ENCODE peak calls at places on chromosomes 4 and X, in nine cellular contexts. T, L, P, M, D, H, R, S and V are unnamed samples.

GRCh38 chr4:138439143-138439581 is 197.0 kb upstream of the SLC7A11 start:
- DNase-seq in P (no peak), L (no peak), H (no peak), R (no peak), M (no peak), S (no peak), D (no peak), T (peak), V (no peak)

GRCh38 chr4:141851246-141851891 is 215.0 kb downstream of the IL15 start:
- DNase-seq in T (peak), R (no peak), L (no peak), S (no peak), H (no peak), D (no peak), P (no peak), M (no peak), V (no peak)

GRCh38 chr4:153950100-153950979 is 161.5 kb upstream of the SFRP2 start:
- DNase-seq in D (no peak), R (no peak), L (peak), M (peak), T (no peak), S (no peak), H (no peak), P (no peak), V (no peak)

GRCh38 chrX:103864886-103865534 is 33.0 kb upstream of the RAB9B start:
- DNase-seq in R (no peak), P (no peak), M (no peak), T (peak), S (no peak), H (no peak), L (no peak), D (no peak), V (no peak)

GRCh38 chr4:164383187-164384181 is 370.4 kb upstream of the SMIM31 start:
- DNase-seq in S (peak), P (peak), M (no peak), T (peak), D (peak), R (no peak), L (no peak), H (no peak), V (no peak)

GRCh38 chr4:1862055-1862911 is 6.3 kb upstream of the LETM1 start:
- DNase-seq in H (no peak), T (no peak), S (no peak), R (no peak), P (no peak), D (no peak), M (no peak), L (no peak), V (no peak)

GRCh38 chrX:84724576-84724975 is 222.3 kb upstream of the HDX start:
- DNase-seq in D (no peak), P (no peak), S (no peak), M (no peak), H (no peak), L (no peak), R (no peak), T (no peak), V (peak)

GRCh38 chr4:128721896-128722295 is 87.6 kb upstream of the JADE1 start:
- DNase-seq in H (no peak), S (no peak), P (no peak), L (no peak), D (no peak), T (no peak), M (no peak), R (no peak), V (no peak)

GRCh38 chrX:40866878-40867277 is 131.5 kb upstream of the MED14 start:
- DNase-seq in H (no peak), R (no peak), L (no peak), P (no peak), M (no peak), D (no peak), T (no peak), S (no peak), V (peak)

GRCh38 chr4:65865489-65865888 is 195.2 kb upstream of the EPHA5 start:
- DNase-seq in L (no peak), R (no peak), T (no peak), D (no peak), P (no peak), H (no peak), S (no peak), M (no peak), V (no peak)

GRCh38 chrX:153922932-153923857 is 2.9 kb downstream of the ARHGAP4 start:
- DNase-seq in P (peak), T (peak), R (peak), M (no peak), L (peak), S (peak), H (no peak), D (peak), V (peak)

GRCh38 chr4:171281359-171281758 is 531.8 kb upstream of the GALNTL6 start:
- DNase-seq in M (no peak), H (no peak), R (no peak), P (no peak), L (no peak), S (no peak), T (no peak), D (no peak), V (no peak)

GRCh38 chrX:72121381-72121780 is 10.3 kb downstream of the RTL5 start:
- DNase-seq in H (peak), P (peak), S (no peak), L (no peak), T (peak), R (peak), M (no peak), D (peak), V (peak)

GRCh38 chrX:139851730-139852129 is 81.1 kb downstream of the ATP11C start:
- DNase-seq in D (no peak), S (no peak), M (no peak), T (peak), P (no peak), R (no peak), H (peak), L (no peak), V (no peak)

GRCh38 chr4:123505457-123506310 is 109.1 kb downstream of the SPRY1 start:
- DNase-seq in H (no peak), L (peak), R (peak), M (no peak), D (peak), P (peak), T (peak), S (peak), V (peak)

GRCh38 chrX:102950908-102951866 is 14.1 kb downstream of the RAB40AL start:
- DNase-seq in D (no peak), R (no peak), S (peak), H (no peak), P (peak), L (peak), M (peak), T (peak), V (no peak)

GRCh38 chr4:115119804-115120352 is 6.5 kb upstream of the NDST4 start:
- DNase-seq in R (no peak), M (no peak), P (no peak), H (no peak), L (no peak), D (no peak), T (no peak), S (no peak), V (no peak)

GRCh38 chrX:46788902-46789301 is 30.0 kb upstream of the SLC9A7 start:
- DNase-seq in H (no peak), L (no peak), R (no peak), P (no peak), S (no peak), D (no peak), M (no peak), T (peak), V (no peak)

GRCh38 chr4:168815373-168816345 is 194.4 kb downstream of the CBR4 start:
- DNase-seq in T (peak), L (no peak), D (no peak), P (no peak), R (no peak), M (no peak), S (no peak), H (no peak), V (no peak)

GRCh38 chrX:34886011-34886410 is 56.6 kb upstream of the FAM47B start:
- DNase-seq in H (no peak), P (no peak), D (no peak), L (no peak), R (no peak), S (no peak), M (no peak), T (no peak), V (no peak)

DNA sequence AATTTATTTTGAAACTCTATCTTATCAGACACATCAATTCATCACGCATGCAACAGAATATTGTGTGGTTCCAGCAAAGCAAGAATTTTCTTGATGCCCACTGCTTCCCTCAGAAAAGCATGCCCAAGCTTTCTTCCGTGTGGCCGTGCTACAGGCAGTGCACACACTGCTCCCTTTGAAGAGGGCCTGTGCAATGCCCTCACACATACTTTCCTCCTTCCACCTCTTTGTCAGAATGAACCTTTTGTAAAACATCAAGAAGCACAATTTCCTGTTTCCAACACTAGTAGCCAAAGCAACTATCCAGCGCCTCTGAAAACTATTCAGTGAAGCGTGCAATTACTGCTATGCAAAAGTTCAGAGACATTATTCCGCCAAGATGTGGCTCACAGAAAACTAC is 201.7 kb downstream of the NLGN4X start:
- DNase-seq in P (no peak), D (no peak), M (no peak), T (no peak), S (no peak), R (no peak), H (no peak), L (no peak), V (no peak)
- H3K4me3 ChIP-seq in P (no peak), D (no peak), M (no peak), T (no peak), S (no peak), R (no peak), H (no peak), L (no peak), V (no peak)

GRCh38 chrX:82945332-82945731 is 562.8 kb upstream of the POU3F4 start:
- DNase-seq in R (no peak), L (no peak), H (no peak), D (no peak), P (no peak), M (no peak), S (no peak), T (no peak), V (no peak)
- TF ChIP-seq CTCF in R (no peak), L (no peak), H (no peak), D (no peak), P (no peak), M (no peak), S (no peak), T (no peak), V (no peak)

GRCh38 chr4:180304321-180304720 is 1938.9 kb upstream of the TENM3 start:
- DNase-seq in L (no peak), H (no peak), D (no peak), R (no peak), T (no peak), M (no peak), P (no peak), S (no peak), V (no peak)
- H3K4me3 ChIP-seq in L (no peak), H (no peak), D (no peak), R (no peak), T (no peak), M (no peak), P (no peak), S (no peak), V (no peak)

GRCh38 chr4:106201373-106201772 is 114.6 kb downstream of the TBCK start:
- DNase-seq in T (peak), P (no peak), D (no peak), S (no peak), R (no peak), L (no peak), M (no peak), H (no peak), V (no peak)
- TF ChIP-seq CTCF in T (peak), P (peak), D (peak), S (no peak), R (no peak), L (peak), M (peak), H (peak), V (peak)

GRCh38 chr4:176789955-176790354 is 2.8 kb downstream of the VEGFC start:
- DNase-seq in S (no peak), M (no peak), D (no peak), P (no peak), T (peak), L (peak), H (no peak), R (no peak), V (no peak)

GRCh38 chr4:176788971-176789370 is 3.8 kb downstream of the VEGFC start:
- DNase-seq in D (no peak), P (no peak), M (no peak), R (no peak), L (no peak), S (no peak), H (no peak), T (no peak), V (no peak)

GRCh38 chr4:176784816-176785215 is 7.9 kb downstream of the VEGFC start:
- DNase-seq in L (no peak), S (no peak), M (no peak), H (no peak), R (no peak), T (peak), P (no peak), D (no peak), V (no peak)

GRCh38 chr4:176790398-176790797 is 2.3 kb downstream of the VEGFC start:
- DNase-seq in L (no peak), H (no peak), P (no peak), R (no peak), M (no peak), S (no peak), D (no peak), T (no peak), V (no peak)

DNA sequence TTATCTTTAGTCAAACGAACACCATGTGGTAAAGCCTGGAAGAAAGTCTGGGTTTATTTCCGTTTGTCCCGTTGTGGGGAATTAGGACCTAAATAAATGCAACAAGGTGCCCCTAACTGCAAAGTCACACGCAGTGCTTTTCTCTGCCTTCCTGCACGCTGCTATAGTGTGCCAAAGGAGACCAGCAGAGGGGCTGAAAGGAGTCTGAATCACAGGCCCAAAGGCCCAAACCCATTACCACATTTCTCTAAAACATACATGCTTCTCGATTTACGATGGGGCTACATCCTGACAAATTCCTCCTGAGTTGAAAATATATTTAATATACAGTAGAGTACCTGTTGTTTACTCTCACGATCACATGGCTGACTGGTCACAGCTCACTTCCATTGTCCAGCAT is 4.5 kb downstream of the VEGFC start:
- DNase-seq in M (no peak), P (no peak), L (no peak), T (no peak), R (no peak), S (no peak), H (no peak), D (no peak), V (no peak)
- H3K4me3 ChIP-seq in M (no peak), P (no peak), L (no peak), T (peak), R (no peak), S (no peak), H (no peak), D (peak), V (no peak)

DNA sequence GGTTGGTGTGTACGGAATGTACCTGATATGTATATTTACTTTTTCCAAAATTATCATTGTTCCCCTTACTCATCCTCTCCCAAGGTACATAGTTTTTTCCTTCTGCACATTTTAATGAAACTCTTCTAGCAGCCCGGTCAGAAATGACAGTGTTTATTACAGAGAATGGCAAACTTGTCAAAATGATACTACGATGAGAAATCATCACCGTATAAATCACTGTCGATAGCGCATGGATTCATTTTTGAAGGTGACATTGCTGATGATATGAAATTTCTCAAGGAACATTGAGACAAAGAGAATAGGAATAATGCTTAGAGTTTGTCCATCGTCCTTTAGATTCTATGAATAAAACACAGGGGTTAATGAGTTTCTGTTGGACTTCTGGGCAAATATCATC is 30.6 kb downstream of the FAM114A1 start:
- DNase-seq in H (no peak), R (no peak), P (no peak), M (no peak), S (no peak), T (no peak), L (no peak), D (no peak), V (no peak)
- TF ChIP-seq CTCF in H (no peak), R (no peak), P (no peak), M (no peak), S (no peak), T (no peak), L (no peak), D (no peak), V (no peak)

DNA sequence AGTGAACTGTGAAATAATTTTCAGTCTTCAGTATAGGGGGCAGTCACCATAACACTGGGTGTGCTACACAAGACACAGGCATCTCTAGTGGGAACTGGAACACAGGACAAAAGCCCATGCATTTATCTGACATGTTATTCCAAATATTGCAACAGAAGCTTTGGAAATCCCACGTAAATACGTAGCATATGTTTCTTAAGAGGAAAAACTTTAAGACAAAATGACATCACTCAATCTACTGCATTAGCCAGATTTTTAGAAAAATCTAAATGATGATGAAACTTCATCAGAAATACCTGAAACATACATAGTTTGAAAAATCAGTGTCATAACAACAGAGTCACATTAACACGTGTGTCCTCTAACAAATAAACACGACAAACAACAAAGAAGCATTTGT is 14.5 kb downstream of the SHISA3 start:
- DNase-seq in L (no peak), M (no peak), P (no peak), H (no peak), D (no peak), S (no peak), R (no peak), T (peak), V (no peak)
- H3K4me3 ChIP-seq in L (no peak), M (no peak), P (no peak), H (no peak), D (no peak), S (no peak), R (no peak), T (no peak), V (no peak)

DNA sequence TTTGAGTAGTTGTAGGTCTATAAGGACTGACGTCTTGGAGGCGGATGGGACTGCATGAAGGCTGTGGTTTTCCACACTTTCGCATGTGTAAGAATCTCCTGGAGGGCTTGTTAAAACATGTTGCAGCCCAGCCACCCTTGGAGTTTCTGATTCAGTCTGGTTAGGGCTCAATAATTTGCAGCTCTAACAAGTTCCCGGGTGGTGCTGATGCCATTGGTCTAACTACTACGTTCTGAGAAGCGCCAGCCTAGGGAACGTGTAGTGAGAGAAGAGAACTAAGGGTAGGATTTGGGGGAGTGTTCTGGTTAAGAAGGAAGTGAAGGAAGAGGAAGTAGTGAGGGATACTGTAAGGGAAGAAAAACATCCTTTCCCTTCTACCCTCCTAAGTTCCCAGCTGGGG is 138.9 kb downstream of the LARP7 start:
- DNase-seq in P (no peak), R (no peak), S (no peak), L (no peak), T (no peak), M (no peak), D (no peak), H (no peak), V (no peak)
- TF ChIP-seq CTCF in P (no peak), R (no peak), S (no peak), L (no peak), T (no peak), M (no peak), D (no peak), H (no peak), V (no peak)

GRCh38 chr4:113146876-113147358 is 97.5 kb downstream of the ANK2 start:
- DNase-seq in S (no peak), P (no peak), D (no peak), H (no peak), M (peak), T (no peak), L (peak), R (no peak), V (no peak)

GRCh38 chr4:113145519-113146291 is 96.3 kb downstream of the ANK2 start:
- DNase-seq in H (no peak), S (no peak), R (no peak), L (no peak), D (no peak), M (no peak), P (peak), T (no peak), V (peak)

GRCh38 chr4:113141901-113142346 is 92.5 kb downstream of the ANK2 start:
- DNase-seq in H (peak), D (no peak), T (peak), P (no peak), R (no peak), S (no peak), L (no peak), M (no peak), V (no peak)

GRCh38 chr4:113145147-113145518 is 95.7 kb downstream of the ANK2 start:
- DNase-seq in T (no peak), P (no peak), R (no peak), H (no peak), D (no peak), L (no peak), M (no peak), S (no peak), V (no peak)

DNA sequence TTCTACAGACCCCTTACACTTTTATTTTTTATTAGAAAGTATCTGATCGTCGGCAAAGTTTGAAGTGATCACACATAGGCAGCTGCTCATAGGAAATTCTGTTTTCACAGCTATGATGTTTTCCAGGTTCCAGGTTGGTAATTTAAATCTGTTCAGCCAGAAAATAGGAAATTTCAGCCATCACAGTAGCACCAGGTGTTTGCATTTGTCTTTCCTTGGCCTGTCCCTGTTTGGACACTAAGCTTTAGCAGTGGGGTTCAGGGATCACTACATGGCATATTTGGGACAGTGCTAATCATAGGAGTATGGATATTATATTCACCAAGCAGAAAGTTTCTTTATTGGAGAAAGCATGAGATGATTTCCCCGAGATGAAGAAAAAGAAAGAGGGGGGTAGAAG is 92.9 kb downstream of the ANK2 start:
- DNase-seq in T (no peak), H (no peak), P (no peak), D (no peak), R (no peak), S (no peak), L (no peak), M (no peak), V (no peak)
- H3K4me3 ChIP-seq in T (no peak), H (no peak), P (peak), D (no peak), R (no peak), S (no peak), L (no peak), M (no peak), V (peak)

GRCh38 chr4:107760281-107760947 is 40.4 kb upstream of the PAPSS1 start:
- DNase-seq in S (no peak), M (no peak), P (no peak), L (peak), D (peak), T (peak), H (no peak), R (no peak), V (no peak)
- TF ChIP-seq CTCF in S (no peak), M (no peak), P (no peak), L (peak), D (no peak), T (peak), H (peak), R (no peak), V (no peak)